ENCODE peak calls at places on chromosome 18, in five cellular contexts. One of them, this sample, is unnamed.
A peak's percentile ranks its signal among the peaks of the same experiment; 100 is the strongest.

GRCh38 chr18:50104421-50104820 is 90.5 kb downstream of the MYO5B start:
- DNase-seq in A549: no peak
- DNase-seq in H1: no peak
- DNase-seq in K562: no peak
- DNase-seq in HepG2: no peak
- DNase-seq in this sample: no peak

GRCh38 chr18:8807502-8807833 is 102.1 kb downstream of the MTCL1 start:
- DNase-seq in A549: no peak
- DNase-seq in H1: no peak
- DNase-seq in K562: no peak
- DNase-seq in HepG2: no peak
- DNase-seq in this sample: no peak

GRCh38 chr18:29501952-29502351 is 1325.0 kb upstream of the CDH2 start:
- DNase-seq in A549: no peak
- DNase-seq in H1: no peak
- DNase-seq in K562: no peak
- DNase-seq in HepG2: no peak
- DNase-seq in this sample: no peak

GRCh38 chr18:22467760-22468553 is 50.2 kb upstream of the CTAGE1 start:
- DNase-seq in A549: peak; percentile 48
- DNase-seq in H1: no peak
- DNase-seq in K562: no peak
- DNase-seq in HepG2: no peak
- DNase-seq in this sample: no peak

GRCh38 chr18:46542545-46542944 is 114.5 kb downstream of the LOXHD1 start:
- DNase-seq in A549: no peak
- DNase-seq in H1: no peak
- DNase-seq in K562: no peak
- DNase-seq in HepG2: no peak
- DNase-seq in this sample: no peak

GRCh38 chr18:28432350-28432749 is 255.4 kb upstream of the CDH2 start:
- DNase-seq in A549: no peak
- DNase-seq in H1: no peak
- DNase-seq in K562: no peak
- DNase-seq in HepG2: no peak
- DNase-seq in this sample: no peak

GRCh38 chr18:25736516-25736915 is 353.9 kb downstream of the SS18 start:
- DNase-seq in A549: no peak
- DNase-seq in H1: no peak
- DNase-seq in K562: no peak
- DNase-seq in HepG2: no peak
- DNase-seq in this sample: no peak

GRCh38 chr18:43534511-43534910 is 257.2 kb upstream of the SYT4 start:
- DNase-seq in A549: no peak
- DNase-seq in H1: no peak
- DNase-seq in K562: no peak
- DNase-seq in HepG2: no peak
- DNase-seq in this sample: no peak

GRCh38 chr18:11110509-11110908 is 38.9 kb downstream of the PIEZO2 start:
- DNase-seq in A549: no peak
- DNase-seq in H1: no peak
- DNase-seq in K562: no peak
- DNase-seq in HepG2: no peak
- DNase-seq in this sample: no peak

GRCh38 chr18:58046087-58046793 is 2.2 kb downstream of the NEDD4L start:
- DNase-seq in A549: no peak
- DNase-seq in H1: no peak
- DNase-seq in K562: no peak
- DNase-seq in HepG2: peak; percentile 57
- DNase-seq in this sample: no peak

GRCh38 chr18:58046794-58047555 is 2.9 kb downstream of the NEDD4L start:
- DNase-seq in A549: no peak
- DNase-seq in H1: no peak
- DNase-seq in K562: no peak
- DNase-seq in HepG2: peak; percentile 55
- DNase-seq in this sample: no peak

GRCh38 chr18:58043452-58044369 is at the start of gene NEDD4L:
- DNase-seq in A549: peak; percentile 55
- DNase-seq in H1: peak; percentile 87
- DNase-seq in K562: peak; percentile 85
- DNase-seq in HepG2: peak; percentile 82
- DNase-seq in this sample: peak; percentile 53

GRCh38 chr18:58044370-58045264 is 591 bp downstream of the NEDD4L start:
- DNase-seq in A549: peak; percentile 32
- DNase-seq in H1: peak; percentile 76
- DNase-seq in K562: peak; percentile 38
- DNase-seq in HepG2: no peak
- DNase-seq in this sample: no peak

DNA sequence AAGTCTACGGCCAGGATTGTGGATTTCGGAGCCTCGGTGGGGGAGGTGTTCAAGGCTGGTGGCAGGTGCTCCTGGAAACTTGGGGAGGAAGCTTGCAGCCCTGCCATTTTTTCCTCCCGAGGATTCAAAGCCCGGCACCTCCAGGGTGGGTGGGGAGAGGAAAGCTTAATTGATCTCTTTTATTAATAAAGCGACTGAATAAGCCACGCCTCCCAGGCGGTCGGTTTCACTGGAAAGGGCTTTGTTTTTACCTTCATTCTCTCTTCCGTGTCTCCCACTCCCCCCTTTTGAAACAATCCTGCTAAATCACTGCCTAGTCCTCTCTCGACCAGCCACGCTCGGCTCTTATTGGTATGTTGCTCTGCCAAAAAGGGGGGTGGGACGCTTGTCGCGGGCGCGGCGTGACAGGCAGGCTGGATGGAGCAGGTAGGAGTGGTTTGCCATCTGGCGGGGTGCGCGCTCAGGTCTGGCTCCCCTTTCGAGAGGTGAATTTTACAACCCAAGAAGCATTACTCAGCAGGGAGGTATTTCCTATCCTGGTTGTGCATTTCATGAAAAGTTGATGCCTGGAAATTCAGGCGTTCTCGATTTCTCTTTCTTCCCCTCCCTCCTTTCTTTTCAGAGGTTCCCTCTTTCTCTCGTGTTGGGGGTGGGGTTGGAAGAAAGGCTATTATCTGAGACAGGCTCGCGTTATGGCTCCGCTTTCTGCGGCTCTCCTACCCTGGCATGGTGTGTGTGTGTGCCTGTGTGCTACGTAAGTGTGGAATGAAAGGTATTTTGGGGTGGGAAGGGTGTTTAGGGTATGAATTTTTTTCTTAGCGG is 1.4 kb downstream of the NEDD4L start:
- DNase-seq in A549: no peak
- DNase-seq in H1: peak; percentile 62
- DNase-seq in K562: no peak
- DNase-seq in HepG2: peak; percentile 41
- DNase-seq in this sample: no peak
- TF ChIP-seq KDM1A in A549: no peak
- TF ChIP-seq KDM1A in H1: no peak
- TF ChIP-seq KDM1A in K562: no peak
- TF ChIP-seq KDM1A in HepG2: no peak
- TF ChIP-seq KDM1A in this sample: no peak

DNA sequence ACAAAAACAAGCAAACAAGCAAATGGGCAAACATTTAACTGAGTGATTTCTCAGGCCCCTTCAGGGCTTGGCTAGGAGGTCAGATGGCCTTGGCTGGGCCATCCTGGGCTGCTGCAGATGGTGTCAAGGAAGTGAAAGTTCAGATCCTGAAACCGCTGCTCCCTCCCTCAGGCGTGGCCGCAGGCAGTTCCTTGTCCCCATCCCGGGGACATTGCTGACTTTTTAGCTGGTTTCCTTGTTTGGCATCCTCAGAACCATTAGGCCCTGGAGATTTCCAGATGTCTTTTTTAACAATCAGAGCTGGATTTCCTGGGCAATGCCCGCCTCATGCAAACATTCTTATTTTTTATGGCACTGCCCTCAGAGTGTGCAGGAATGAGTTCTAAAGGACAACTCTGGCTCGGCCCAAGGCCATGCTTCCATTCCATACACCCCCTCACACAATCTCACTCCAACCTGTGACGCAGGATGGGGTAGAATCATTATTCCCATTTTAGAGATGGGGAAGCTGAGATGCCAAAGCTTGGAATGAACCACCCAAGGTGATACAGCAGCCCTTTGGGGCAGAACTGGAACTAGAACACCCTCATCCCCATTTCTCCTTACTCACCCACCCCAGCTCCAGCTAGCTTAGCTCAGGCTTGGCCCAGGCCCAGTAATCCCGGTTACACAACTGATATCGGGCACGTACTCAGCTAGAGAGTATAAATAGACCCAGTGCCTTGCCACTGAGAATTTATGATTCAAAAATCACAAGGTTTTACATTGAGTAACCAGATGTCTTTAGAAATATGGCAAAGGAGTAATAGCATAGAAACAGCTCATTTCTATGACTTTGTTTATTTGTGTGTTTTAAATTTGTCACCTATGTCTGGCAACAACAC is 85.9 kb upstream of the ZCCHC2 start:
- DNase-seq in A549: no peak
- DNase-seq in H1: no peak
- DNase-seq in K562: no peak
- DNase-seq in HepG2: no peak
- DNase-seq in this sample: no peak
- TF ChIP-seq KDM1A in A549: no peak
- TF ChIP-seq KDM1A in H1: no peak
- TF ChIP-seq KDM1A in K562: no peak
- TF ChIP-seq KDM1A in HepG2: no peak
- TF ChIP-seq KDM1A in this sample: no peak

GRCh38 chr18:833197-833596 is 21.2 kb upstream of the YES1 start:
- DNase-seq in A549: no peak
- DNase-seq in H1: no peak
- DNase-seq in K562: no peak
- DNase-seq in HepG2: no peak
- DNase-seq in this sample: no peak

GRCh38 chr18:830315-830901 is 18.4 kb upstream of the YES1 start:
- DNase-seq in A549: no peak
- DNase-seq in H1: no peak
- DNase-seq in K562: peak; percentile 32
- DNase-seq in HepG2: no peak
- DNase-seq in this sample: no peak

GRCh38 chr18:829432-829831 is 17.4 kb upstream of the YES1 start:
- DNase-seq in A549: no peak
- DNase-seq in H1: no peak
- DNase-seq in K562: no peak
- DNase-seq in HepG2: no peak
- DNase-seq in this sample: no peak

GRCh38 chr18:834086-834720 is 22.2 kb upstream of the YES1 start:
- DNase-seq in A549: no peak
- DNase-seq in H1: no peak
- DNase-seq in K562: no peak
- DNase-seq in HepG2: no peak
- DNase-seq in this sample: no peak

GRCh38 chr18:832085-832681 is 20.1 kb upstream of the YES1 start:
- DNase-seq in A549: no peak
- DNase-seq in H1: peak; percentile 62
- DNase-seq in K562: peak; percentile 77
- DNase-seq in HepG2: peak; percentile 91
- DNase-seq in this sample: no peak
- TF ChIP-seq KDM1A in A549: no peak
- TF ChIP-seq KDM1A in H1: no peak
- TF ChIP-seq KDM1A in K562: peak; percentile 61
- TF ChIP-seq KDM1A in HepG2: no peak
- TF ChIP-seq KDM1A in this sample: no peak

GRCh38 chr18:47772374-47773248 is 157.8 kb downstream of the SMAD2 start:
- DNase-seq in A549: peak; percentile 39
- DNase-seq in H1: peak; percentile 99
- DNase-seq in K562: peak; percentile 48
- DNase-seq in HepG2: peak; percentile 29
- DNase-seq in this sample: no peak

GRCh38 chr18:47777626-47778025 is 152.8 kb downstream of the SMAD2 start:
- DNase-seq in A549: no peak
- DNase-seq in H1: no peak
- DNase-seq in K562: no peak
- DNase-seq in HepG2: no peak
- DNase-seq in this sample: no peak

GRCh38 chr18:47779381-47779780 is 151.1 kb downstream of the SMAD2 start:
- DNase-seq in A549: no peak
- DNase-seq in H1: no peak
- DNase-seq in K562: no peak
- DNase-seq in HepG2: no peak
- DNase-seq in this sample: no peak

GRCh38 chr18:47773931-47774330 is 156.5 kb downstream of the SMAD2 start:
- DNase-seq in A549: no peak
- DNase-seq in H1: no peak
- DNase-seq in K562: no peak
- DNase-seq in HepG2: no peak
- DNase-seq in this sample: no peak

DNA sequence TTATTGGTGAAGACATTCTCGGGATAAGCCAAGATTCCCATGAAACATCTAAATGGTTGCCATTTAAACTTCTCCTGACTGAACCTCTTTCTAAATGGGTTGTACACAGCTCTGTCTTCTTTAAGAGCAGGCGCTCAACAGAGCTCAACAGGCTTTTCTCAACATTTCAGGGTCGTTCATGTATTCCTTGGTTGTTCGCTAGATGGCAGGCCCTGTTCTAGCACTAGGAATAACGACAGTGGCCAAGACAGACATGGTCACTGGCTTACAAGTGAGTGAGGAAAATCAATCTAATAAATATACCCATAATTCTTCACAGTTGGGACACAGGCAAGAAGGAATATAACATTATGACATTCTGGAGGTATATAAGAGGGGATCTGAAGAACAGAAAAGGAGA is 154.5 kb downstream of the SMAD2 start:
- DNase-seq in A549: no peak
- DNase-seq in H1: no peak
- DNase-seq in K562: no peak
- DNase-seq in HepG2: peak; percentile 32
- DNase-seq in this sample: no peak
- TF ChIP-seq KDM1A in A549: no peak
- TF ChIP-seq KDM1A in H1: no peak
- TF ChIP-seq KDM1A in K562: no peak
- TF ChIP-seq KDM1A in HepG2: no peak
- TF ChIP-seq KDM1A in this sample: no peak

DNA sequence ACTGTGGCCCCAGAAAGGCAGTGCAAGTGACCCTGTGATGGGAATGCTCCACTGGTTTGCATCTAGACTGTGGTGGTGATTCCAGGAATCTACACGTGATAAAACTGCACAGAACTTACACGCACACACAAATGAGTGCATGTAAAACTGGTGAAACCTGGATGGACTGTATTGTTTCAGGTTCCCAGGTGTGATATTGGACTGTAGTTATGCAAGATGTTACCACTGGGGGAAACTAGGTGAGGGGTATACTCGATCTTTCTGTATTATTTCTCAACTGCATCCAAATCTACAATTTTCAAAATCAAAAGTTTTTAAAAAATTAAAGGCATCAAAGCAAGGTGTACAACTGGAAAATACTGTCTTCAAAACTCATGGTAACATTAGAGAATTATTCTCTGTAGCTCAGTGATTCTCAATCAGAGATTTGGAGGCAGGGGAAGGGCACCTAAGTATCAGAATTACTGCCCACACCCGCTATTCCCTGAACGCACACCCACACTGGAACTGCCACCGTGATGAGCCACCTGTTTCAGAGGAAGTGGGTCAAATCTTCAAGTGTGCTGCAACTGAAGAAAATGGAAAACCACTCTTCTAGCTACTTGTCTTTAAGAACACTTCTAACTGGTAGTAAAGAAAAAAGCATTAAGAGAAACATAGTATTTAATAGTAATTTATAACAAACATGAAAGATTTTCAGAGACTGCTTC is 26.7 kb downstream of the PTPN2 start:
- DNase-seq in A549: no peak
- DNase-seq in H1: no peak
- DNase-seq in K562: no peak
- DNase-seq in HepG2: no peak
- DNase-seq in this sample: no peak
- TF ChIP-seq KDM1A in A549: no peak
- TF ChIP-seq KDM1A in H1: no peak
- TF ChIP-seq KDM1A in K562: no peak
- TF ChIP-seq KDM1A in HepG2: no peak
- TF ChIP-seq KDM1A in this sample: no peak